ENCODE peak calls at places on chromosomes 12 and 14, in seven cellular contexts. M is retinal pigment epithelial cell, H is fibroblast of mammary gland, A is tibial artery, J is tibial nerve, R is body of pancreas, C is GM23338. Q is an unnamed sample.

GRCh38 chr12:7832059-7832696 is 40.5 kb downstream of the SLC2A14 start:
- DNase-seq in R (peak), M (peak), C (peak), A (no peak), H (peak), J (no peak), Q (peak)

GRCh38 chr12:14691560-14691959 is 4.8 kb downstream of the GUCY2C start:
- DNase-seq in R (peak), M (no peak), A (peak), H (peak), C (no peak), J (peak), Q (no peak)

GRCh38 chr14:52792097-52792415 is 649 bp upstream of the GNPNAT1 start:
- DNase-seq in J (no peak), H (no peak), M (no peak), R (peak), A (no peak), C (no peak), Q (no peak)

GRCh38 chr14:70339039-70339438 is 20.4 kb downstream of the COX16 start:
- DNase-seq in C (no peak), M (no peak), J (no peak), A (no peak), R (no peak), H (no peak), Q (no peak)

GRCh38 chr12:53659011-53659551 is 16.8 kb downstream of the ATP5MC2 start:
- DNase-seq in J (peak), A (peak), H (peak), R (peak), M (no peak), C (peak), Q (peak)

GRCh38 chr14:95876769-95877490 is at the start of gene TUNAR:
- DNase-seq in H (no peak), R (peak), J (no peak), C (peak), A (no peak), M (no peak), Q (no peak)

GRCh38 chr14:34030864-34031263 is 80.0 kb upstream of the EGLN3 start:
- DNase-seq in M (no peak), A (peak), R (no peak), J (peak), C (no peak), H (peak), Q (peak)

GRCh38 chr14:55519473-55520080 is 60.4 kb upstream of the KTN1 start:
- DNase-seq in A (no peak), H (no peak), R (no peak), J (no peak), C (peak), M (no peak), Q (no peak)

GRCh38 chr12:79183003-79183402 is 318.4 kb downstream of the SYT1 start:
- DNase-seq in J (no peak), R (no peak), M (no peak), H (no peak), C (no peak), A (no peak), Q (no peak)

GRCh38 chr14:64855732-64856527 is 23.8 kb downstream of the SPTB start:
- DNase-seq in C (no peak), J (no peak), H (no peak), A (no peak), R (peak), M (no peak), Q (no peak)

GRCh38 chr14:44803239-44803905 is 158.4 kb downstream of the KLHL28 start:
- DNase-seq in J (no peak), H (peak), C (peak), M (peak), A (no peak), R (no peak), Q (peak)

DNA sequence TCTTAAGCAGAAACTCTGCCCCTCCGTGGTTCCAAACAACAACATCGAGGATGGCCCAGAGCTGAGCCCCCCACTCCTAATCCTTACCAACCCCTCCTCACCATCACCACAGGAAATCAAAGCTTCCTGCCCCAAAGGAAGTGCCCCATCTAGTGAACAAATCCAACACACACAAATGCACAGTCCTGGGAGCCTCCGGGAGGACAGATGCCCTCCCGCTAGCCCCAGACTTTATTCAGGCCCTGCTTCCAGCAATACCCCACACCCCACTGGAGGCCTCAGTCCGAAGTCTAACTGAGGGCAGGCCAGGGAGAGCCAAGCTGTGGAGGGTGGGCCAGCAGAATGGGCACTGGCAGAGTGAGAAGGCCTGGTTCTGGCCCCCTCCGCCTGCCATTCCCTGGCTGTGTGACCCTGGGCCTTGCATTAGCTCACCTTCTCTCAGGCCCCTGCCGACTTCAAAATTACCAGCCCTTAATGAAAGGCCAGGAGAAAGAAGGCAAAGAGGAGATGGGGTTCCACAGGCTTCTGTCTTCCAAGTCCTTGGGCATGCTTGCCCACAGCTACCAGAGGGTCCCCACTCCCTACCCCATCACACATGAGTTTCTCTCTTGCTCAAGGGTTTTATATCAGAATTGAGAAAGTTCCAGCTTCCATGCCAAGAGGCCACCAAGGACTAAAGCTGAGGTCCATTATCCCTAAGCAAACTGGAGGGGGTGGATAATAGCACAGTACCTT is 2.3 kb downstream of the HDAC7 start:
- DNase-seq in C (peak), M (no peak), R (no peak), A (no peak), J (no peak), H (peak), Q (peak)
- TF ChIP-seq CTCF in C (peak), M (peak), R (no peak), A (no peak), J (no peak), H (peak), Q (peak)

DNA sequence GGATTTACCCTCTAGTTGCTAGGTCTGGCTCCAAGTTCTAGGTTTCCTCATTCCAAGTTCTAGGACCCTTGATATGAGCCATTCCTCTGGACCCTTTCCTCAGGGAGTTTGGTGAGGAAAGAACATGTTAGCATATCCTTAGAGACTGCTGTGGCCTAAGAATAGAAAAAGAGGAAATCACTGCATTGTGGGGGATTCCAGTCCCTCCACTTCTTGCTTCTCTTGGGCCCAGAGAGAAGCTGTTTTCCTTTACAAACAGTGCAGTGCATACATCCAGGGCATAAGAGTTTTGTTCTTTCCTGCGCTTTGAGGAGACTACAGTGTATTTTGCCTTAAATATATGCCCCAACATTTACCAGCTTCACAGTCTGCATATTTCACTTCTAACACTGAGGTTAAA is 59.0 kb downstream of the LLPH start:
- DNase-seq in C (no peak), H (no peak), R (no peak), A (no peak), M (no peak), J (no peak), Q (no peak)
- H3K4me3 ChIP-seq in C (no peak), H (no peak), R (no peak), A (no peak), M (no peak), J (no peak), Q (no peak)

GRCh38 chr14:60561845-60562746 is 53.1 kb downstream of the SIX6 start:
- DNase-seq in C (peak), J (no peak), A (peak), R (peak), M (no peak), H (peak), Q (peak)
- TF ChIP-seq CTCF in C (peak), J (peak), A (peak), R (peak), M (peak), H (peak), Q (peak)

GRCh38 chr12:51011960-51012359 is 14.2 kb downstream of the SLC11A2 start:
- DNase-seq in M (no peak), A (no peak), J (no peak), H (no peak), R (no peak), C (no peak), Q (no peak)

GRCh38 chr12:51012570-51013236 is 13.5 kb downstream of the SLC11A2 start:
- DNase-seq in A (no peak), M (no peak), R (no peak), C (no peak), J (no peak), H (no peak), Q (no peak)

GRCh38 chr12:51008329-51008728 is 17.9 kb downstream of the SLC11A2 start:
- DNase-seq in C (no peak), A (no peak), M (no peak), H (no peak), R (no peak), J (no peak), Q (no peak)

GRCh38 chr12:51005671-51006070 is 20.5 kb downstream of the SLC11A2 start:
- DNase-seq in R (no peak), H (no peak), M (no peak), J (no peak), C (peak), A (no peak), Q (no peak)

DNA sequence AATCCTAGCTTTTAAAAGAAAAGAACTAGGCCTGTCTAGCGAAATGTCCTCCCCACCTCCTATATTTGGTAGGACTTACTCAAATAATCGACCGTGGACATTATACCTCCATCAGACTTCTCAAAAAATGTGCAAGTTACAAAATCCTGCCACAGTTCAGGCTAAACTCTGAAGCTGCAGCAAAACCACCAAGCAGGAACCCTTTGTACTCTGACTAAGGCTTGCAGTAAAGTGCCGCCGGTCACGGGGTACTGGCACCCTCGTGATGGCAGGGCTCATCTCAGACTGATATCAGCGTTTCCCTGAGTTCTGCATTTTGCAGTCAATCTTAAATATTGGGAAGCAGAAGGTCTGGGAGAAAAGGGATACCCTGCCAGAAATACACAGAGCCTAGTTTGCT is 17.1 kb downstream of the SLC11A2 start:
- DNase-seq in R (peak), A (peak), M (no peak), J (peak), C (no peak), H (peak), Q (no peak)
- H3K4me3 ChIP-seq in R (no peak), A (no peak), M (peak), J (peak), C (no peak), H (no peak), Q (no peak)

GRCh38 chr12:44502681-44503080 is 373.4 kb downstream of the NELL2 start:
- DNase-seq in J (no peak), M (no peak), R (no peak), A (no peak), C (peak), H (no peak), Q (no peak)

GRCh38 chr12:44500423-44500822 is 375.7 kb downstream of the NELL2 start:
- DNase-seq in R (peak), J (no peak), C (no peak), A (no peak), M (no peak), H (no peak), Q (no peak)

DNA sequence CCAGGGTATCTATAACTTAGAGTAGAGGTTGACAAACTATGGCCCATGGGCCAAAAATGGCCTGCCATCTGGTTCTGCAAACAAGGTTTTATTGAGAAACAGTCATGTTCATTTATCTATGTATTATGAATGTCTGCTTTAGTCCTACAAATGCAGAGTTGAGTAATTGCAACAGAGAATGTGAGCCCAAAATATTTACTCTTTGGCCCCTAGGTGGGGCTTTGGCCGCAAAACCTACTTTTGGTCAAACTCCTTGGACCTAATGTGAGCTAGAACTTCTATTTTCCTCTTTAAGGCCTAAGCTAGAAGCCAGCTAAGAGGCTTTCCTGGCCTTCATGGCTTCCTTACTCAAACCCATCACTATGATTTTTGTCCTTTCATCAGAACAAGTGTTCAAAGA is 379.1 kb downstream of the NELL2 start:
- DNase-seq in J (no peak), A (no peak), R (no peak), C (peak), H (no peak), M (no peak), Q (no peak)
- TF ChIP-seq CTCF in J (no peak), A (no peak), R (no peak), C (peak), H (no peak), M (peak), Q (no peak)

GRCh38 chr12:132071001-132071810 is 72.9 kb downstream of the DDX51 start:
- DNase-seq in R (no peak), A (no peak), M (no peak), C (no peak), J (no peak), H (no peak), Q (no peak)
- H3K4me3 ChIP-seq in R (no peak), A (no peak), M (no peak), C (no peak), J (no peak), H (no peak), Q (no peak)

GRCh38 chr14:50110323-50111037 is 5.9 kb downstream of the VCPKMT start:
- DNase-seq in R (no peak), A (no peak), C (no peak), J (no peak), H (no peak), M (no peak), Q (no peak)

GRCh38 chr14:50107850-50108249 is 8.5 kb downstream of the VCPKMT start:
- DNase-seq in J (no peak), M (no peak), R (peak), H (no peak), C (peak), A (no peak), Q (no peak)

GRCh38 chr14:50113381-50113811 is 3.0 kb downstream of the VCPKMT start:
- DNase-seq in R (no peak), J (no peak), C (no peak), H (no peak), A (no peak), M (no peak), Q (no peak)

GRCh38 chr14:50106178-50106577 is 10.2 kb downstream of the VCPKMT start:
- DNase-seq in C (no peak), H (no peak), J (no peak), R (no peak), A (no peak), M (no peak), Q (no peak)

DNA sequence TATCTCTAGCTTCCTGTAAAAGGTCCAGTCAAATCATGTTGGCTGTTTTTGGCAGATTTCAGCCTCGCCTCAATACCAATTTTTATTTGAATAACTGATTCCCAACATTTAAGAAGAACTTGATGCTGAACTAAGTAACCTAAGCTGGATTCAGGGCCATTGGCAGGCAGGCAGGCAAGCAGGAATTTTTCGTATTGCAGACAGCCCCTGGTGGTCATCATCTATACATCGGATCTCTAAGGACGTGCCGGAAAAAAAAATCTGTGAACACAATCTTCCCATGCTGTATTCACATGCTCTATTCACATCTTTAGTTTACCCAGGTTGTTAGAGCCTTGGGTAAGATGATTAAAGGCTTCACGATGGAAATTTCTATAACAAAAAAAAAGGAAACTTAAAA is 7.0 kb downstream of the VCPKMT start:
- DNase-seq in A (no peak), C (peak), J (no peak), R (no peak), H (peak), M (no peak), Q (no peak)
- TF ChIP-seq CTCF in A (no peak), C (peak), J (no peak), R (no peak), H (peak), M (peak), Q (peak)

GRCh38 chr12:39294712-39295111 is 148.2 kb downstream of the KIF21A start:
- DNase-seq in J (no peak), A (no peak), H (no peak), R (no peak), C (no peak), M (no peak), Q (no peak)
- H3K4me3 ChIP-seq in J (no peak), A (no peak), H (no peak), R (no peak), C (no peak), M (no peak), Q (no peak)

DNA sequence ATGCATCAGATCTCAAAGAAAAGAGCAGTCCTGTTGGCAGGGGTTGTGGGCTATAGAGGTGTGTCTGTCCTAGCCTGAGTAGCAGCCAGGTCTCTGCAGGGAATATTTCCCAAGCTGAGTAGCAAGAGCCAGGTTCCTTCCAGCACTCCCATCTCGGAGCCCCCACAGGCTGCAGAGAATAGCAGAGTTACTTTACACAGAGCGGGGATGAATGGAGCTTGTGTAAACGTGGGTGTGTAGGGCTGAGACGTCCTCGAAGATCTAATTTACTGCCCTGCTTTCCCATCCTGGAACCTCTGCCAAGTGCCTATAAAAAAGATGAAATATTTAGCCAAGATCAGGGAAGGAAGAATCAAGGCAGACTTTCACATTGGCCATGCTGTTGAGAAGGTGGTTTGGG is 156.6 kb downstream of the TSPAN9 start:
- DNase-seq in M (no peak), C (no peak), A (no peak), J (no peak), H (no peak), R (no peak), Q (no peak)
- TF ChIP-seq CTCF in M (no peak), C (no peak), A (no peak), J (no peak), H (no peak), R (no peak), Q (no peak)

GRCh38 chr14:87457727-87458126 is 535.3 kb downstream of the GALC start:
- DNase-seq in H (peak), R (no peak), C (no peak), M (no peak), A (no peak), J (no peak), Q (no peak)
- H3K4me3 ChIP-seq in H (peak), R (no peak), C (no peak), M (no peak), A (no peak), J (peak), Q (no peak)

Q was measured in foreskin fibroblast.